ENCODE peak calls at places on chromosome 12, in four cellular contexts. E is CD4-positive, CD25-positive, alpha-beta regulatory T cell; F is lower lobe of right lung; D is PC-3. V is an unnamed sample.

GRCh38 chr12:29148065-29148957 is 767 bp upstream of the FAR2 start:
- DNase-seq in E (no peak), F (peak; percentile 60), D (peak; percentile 55), V (peak; percentile 63)

GRCh38 chr12:5442251-5443006 is 10.5 kb downstream of the NTF3 start:
- DNase-seq in E (no peak), F (no peak), D (peak; percentile 51), V (no peak)

GRCh38 chr12:12715459-12716150 is 1.6 kb upstream of the CDKN1B start:
- DNase-seq in E (peak; percentile 43), F (no peak), D (peak; percentile 5), V (no peak)

GRCh38 chr12:127270193-127270592 is 996.8 kb upstream of the TMEM132C start:
- DNase-seq in E (no peak), F (no peak), D (peak; percentile 58), V (no peak)

GRCh38 chr12:64883264-64884163 is 59.1 kb downstream of the TBC1D30 start:
- DNase-seq in E (no peak), F (no peak), D (no peak), V (no peak)

GRCh38 chr12:76872415-76872814 is 6.4 kb downstream of the CSRP2 start:
- DNase-seq in E (no peak), F (no peak), D (no peak), V (no peak)

GRCh38 chr12:22312336-22312735 is 22.2 kb downstream of the ST8SIA1 start:
- DNase-seq in E (no peak), F (no peak), D (peak; percentile 85), V (no peak)

GRCh38 chr12:130945793-130946492 is 7.8 kb upstream of the ADGRD1 start:
- DNase-seq in E (no peak), F (no peak), D (no peak), V (no peak)

GRCh38 chr12:15201456-15201855 is 19.8 kb downstream of the RERG start:
- DNase-seq in E (no peak), F (no peak), D (no peak), V (no peak)

GRCh38 chr12:87270894-87271293 is 758.3 kb downstream of the C12orf50 start:
- DNase-seq in E (no peak), F (no peak), D (peak; percentile 52), V (no peak)

GRCh38 chr12:2273288-2273687 is 220.5 kb downstream of the CACNA1C start:
- DNase-seq in E (no peak), F (no peak), D (no peak), V (no peak)

GRCh38 chr12:7555752-7556151 is 52.2 kb upstream of the CD163 start:
- DNase-seq in E (no peak), F (no peak), D (peak; percentile 4), V (no peak)

GRCh38 chr12:13238204-13238603 is 41.7 kb downstream of the EMP1 start:
- DNase-seq in E (no peak), F (no peak), D (no peak), V (no peak)

GRCh38 chr12:100954118-100954517 is 159.5 kb downstream of the ANO4 start:
- DNase-seq in E (no peak), F (no peak), D (no peak), V (no peak)
- H3K4me3 ChIP-seq in E (no peak overlapping the region), F (no peak overlapping the region), D (no peak overlapping the region), V (no peak overlapping the region)

DNA sequence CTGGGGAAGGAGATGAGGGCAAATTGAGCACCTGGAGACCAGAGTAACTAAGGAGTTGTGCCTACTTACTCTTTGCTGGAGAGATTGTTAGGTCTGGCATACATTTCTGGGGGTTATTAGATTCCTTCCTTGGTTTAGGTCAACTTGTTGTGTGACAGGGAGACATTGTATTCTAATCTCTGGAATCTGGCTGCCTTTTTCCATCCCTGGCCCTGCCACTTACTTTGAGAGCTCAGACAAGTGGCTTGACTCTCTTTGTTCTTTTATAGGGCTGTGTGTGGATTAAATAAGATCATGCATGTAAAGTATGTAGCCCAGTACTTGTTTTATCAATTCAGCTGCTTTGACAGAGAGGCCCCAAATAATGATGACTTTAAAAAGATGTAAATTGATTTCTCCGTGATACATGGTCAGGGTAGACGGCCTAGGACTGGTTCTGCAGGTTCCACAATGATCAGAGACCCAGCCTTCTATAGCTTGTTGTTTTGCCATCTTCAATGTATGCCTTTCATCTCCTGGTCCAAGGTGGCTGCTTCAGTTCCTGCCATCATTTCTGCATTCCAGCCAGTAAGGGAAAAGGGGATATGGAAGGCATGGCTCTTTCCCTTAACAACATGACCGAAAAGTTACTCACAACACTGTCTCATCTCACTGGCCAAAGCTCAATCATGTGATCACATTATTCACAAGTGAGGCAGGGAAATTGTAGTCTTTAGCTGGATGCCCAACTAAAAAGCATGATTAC is 72.6 kb downstream of the CHST11 start:
- DNase-seq in E (no peak), F (no peak), D (no peak), V (no peak)
- H3K4me1 ChIP-seq in E (peaks cover 46% of the 10 kb centered on the region), F (peaks cover 15% of the 10 kb centered on the region), D (no peaks in the 10 kb centered on the region), V (peaks cover 7% of the 10 kb centered on the region)

GRCh38 chr12:133057446-133057845 is 20.1 kb downstream of the ZNF84 start:
- DNase-seq in E (no peak), F (no peak), D (no peak), V (no peak)
- H3K9me3 ChIP-seq in E (peaks cover 92% of the 10 kb centered on the region), F (peaks cover 98% of the 10 kb centered on the region), D (peaks cover 74% of the 10 kb centered on the region), V (peaks cover 99% of the 10 kb centered on the region)

GRCh38 chr12:108129017-108129812 is at the start of gene WSCD2:
- DNase-seq in E (no peak), F (peak; percentile 52), D (peak; percentile 30), V (peak; percentile 71)
- H3K4me3 ChIP-seq in E (no peak within 1 kb of the TSS), F (peak within 1 kb of the TSS; percentile 41), D (peak within 1 kb of the TSS; percentile 54), V (peak within 1 kb of the TSS; percentile 30)

GRCh38 chr12:608921-609320 is 54.3 kb downstream of the NINJ2 start:
- DNase-seq in E (no peak), F (no peak), D (no peak), V (no peak)
- H3K4me1 ChIP-seq in E (peaks cover 20% of the 10 kb centered on the region), F (peaks cover 42% of the 10 kb centered on the region), D (peaks cover 18% of the 10 kb centered on the region), V (peaks cover 26% of the 10 kb centered on the region)

GRCh38 chr12:38139456-38139855 is 177.1 kb upstream of the ALG10B start:
- DNase-seq in E (no peak), F (no peak), D (no peak), V (no peak)
- H3K9me3 ChIP-seq in E (no peaks in the 10 kb centered on the region), F (no peaks in the 10 kb centered on the region), D (no peaks in the 10 kb centered on the region), V (no peaks in the 10 kb centered on the region)

V was measured in upper lobe of right lung.